ENCODE peak calls at places on chromosomes 6 and 20, in four cellular contexts. G is K562, T is GM12878, X is HL-60. E is an unnamed sample.
A peak's percentile ranks its signal among the peaks of the same experiment; 100 is the strongest.

GRCh38 chr6:100138346-100139022 is 144.5 kb upstream of the MCHR2 start:
- DNase-seq in G (no peak), T (no peak), X (no peak), E (no peak)

GRCh38 chr6:121555201-121555600 is 119.8 kb downstream of the GJA1 start:
- DNase-seq in G (no peak), T (no peak), X (no peak), E (no peak)

GRCh38 chr20:41139227-41140093 is 2.1 kb downstream of the PLCG1 start:
- DNase-seq in G (no peak), T (no peak), X (no peak), E (no peak)

GRCh38 chr20:41619360-41620115 is 1.4 kb upstream of the CHD6 start:
- DNase-seq in G (no peak), T (no peak), X (no peak), E (no peak)

GRCh38 chr6:30847971-30848441 is 36.3 kb upstream of the DDR1 start:
- DNase-seq in G (no peak), T (no peak), X (no peak), E (no peak)

GRCh38 chr20:23164176-23164601 is 78.1 kb upstream of the CD93 start:
- DNase-seq in G (no peak), T (no peak), X (no peak), E (no peak)

GRCh38 chr6:105272783-105273182 is 93.0 kb upstream of the POPDC3 start:
- DNase-seq in G (peak; percentile 46), T (no peak), X (no peak), E (no peak)

GRCh38 chr6:16757332-16757731 is 3.9 kb downstream of the ATXN1 start:
- DNase-seq in G (no peak), T (no peak), X (no peak), E (no peak)

GRCh38 chr6:128494440-128494839 is 26.0 kb downstream of the PTPRK start:
- DNase-seq in G (no peak), T (no peak), X (no peak), E (no peak)

GRCh38 chr6:144566868-144567615 is 281.9 kb downstream of the UTRN start:
- DNase-seq in G (no peak), T (no peak), X (no peak), E (no peak)

GRCh38 chr20:20084296-20084752 is 32.0 kb downstream of the CFAP61 start:
- DNase-seq in G (no peak), T (no peak), X (no peak), E (no peak)

GRCh38 chr6:137291441-137291840 is 72.3 kb upstream of the IFNGR1 start:
- DNase-seq in G (peak; percentile 34), T (no peak), X (peak; percentile 94), E (no peak)

GRCh38 chr6:161918154-161918553 is 644.3 kb upstream of the AGPAT4 start:
- DNase-seq in G (no peak), T (no peak), X (no peak), E (no peak)

GRCh38 chr6:31829633-31830492 is 2.3 kb downstream of the HSPA1B start:
- DNase-seq in G (peak; percentile 57), T (no peak), X (no peak), E (no peak)

GRCh38 chr6:134577998-134578397 is 260.1 kb upstream of the SGK1 start:
- DNase-seq in G (no peak), T (no peak), X (no peak), E (no peak)

GRCh38 chr6:51654647-51655046 is 432.8 kb downstream of the PKHD1 start:
- DNase-seq in G (no peak), T (no peak), X (no peak), E (no peak)

GRCh38 chr6:31356216-31356945 is 598 bp downstream of the HLA-B start:
- DNase-seq in G (no peak), T (no peak), X (no peak), E (no peak)

GRCh38 chr20:57250607-57251343 is 15.7 kb downstream of the BMP7 start:
- DNase-seq in G (no peak), T (no peak), X (no peak), E (no peak)

GRCh38 chr6:139402935-139403386 is 28.5 kb upstream of the CITED2 start:
- DNase-seq in G (no peak), T (no peak), X (no peak), E (no peak)

GRCh38 chr6:139409026-139409425 is 34.6 kb upstream of the CITED2 start:
- DNase-seq in G (no peak), T (no peak), X (no peak), E (no peak)

GRCh38 chr6:139406577-139407343 is 32.3 kb upstream of the CITED2 start:
- DNase-seq in G (no peak), T (no peak), X (no peak), E (no peak)

GRCh38 chr6:139407718-139408222 is 33.3 kb upstream of the CITED2 start:
- DNase-seq in G (no peak), T (no peak), X (no peak), E (no peak)
- TF ChIP-seq SPI1 in G (no peak), T (no peak), X (no peak), E (no peak)

DNA sequence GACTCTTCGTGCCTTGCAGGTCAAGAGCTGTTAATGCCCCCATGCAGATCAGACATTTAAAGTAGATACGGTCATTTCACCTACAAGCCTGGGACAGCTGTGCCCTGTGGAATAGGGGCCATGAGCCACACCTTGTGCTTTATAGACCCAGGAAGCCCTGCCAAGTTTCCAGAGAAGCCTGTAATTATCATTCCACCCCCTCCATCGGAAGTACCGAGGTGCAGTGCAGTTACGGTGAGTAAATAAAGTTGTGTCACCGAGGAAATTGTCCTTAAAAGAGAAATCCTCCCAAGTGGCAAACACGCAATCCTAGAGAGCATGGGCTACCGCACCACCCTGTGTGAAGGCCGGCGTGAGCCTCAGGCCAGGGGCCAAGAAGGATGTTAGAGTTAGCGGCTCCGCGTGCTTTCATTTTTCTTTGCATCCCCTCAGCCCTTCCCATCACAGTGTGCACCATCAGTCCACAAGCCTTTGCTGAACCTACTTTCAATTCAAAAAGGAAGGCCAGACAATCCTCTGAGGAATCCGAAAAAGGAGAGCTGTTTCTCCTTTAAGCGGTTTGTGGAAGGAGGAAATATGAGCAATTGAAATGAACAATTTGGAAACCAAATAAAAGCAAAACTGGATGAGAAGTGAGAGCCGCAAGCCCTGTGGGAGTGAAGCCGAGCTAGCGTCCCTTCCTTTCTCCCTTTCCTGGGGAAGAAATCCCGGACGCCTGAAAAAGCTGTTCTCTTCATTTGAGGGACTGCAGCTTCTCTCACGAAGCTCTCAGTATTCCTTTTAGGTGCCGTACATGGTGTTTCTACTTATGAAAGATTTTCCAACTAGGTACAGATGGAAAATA is 183.3 kb upstream of the PDE10A start:
- DNase-seq in G (no peak), T (no peak), X (no peak), E (no peak)
- TF ChIP-seq POLR2AphosphoS5 in G (no peak), T (no peak), X (no peak), E (no peak)

GRCh38 chr20:46131396-46131795 is 13.3 kb downstream of the CD40 start:
- DNase-seq in G (no peak), T (no peak), X (no peak), E (no peak)
- TF ChIP-seq SPI1 in G (no peak), T (no peak), X (no peak), E (no peak)

GRCh38 chr20:18299364-18299763 is 11.0 kb downstream of the ZNF133 start:
- DNase-seq in G (no peak), T (no peak), X (no peak), E (no peak)
- TF ChIP-seq POLR2AphosphoS5 in G (no peak), T (no peak), X (no peak), E (no peak)

GRCh38 chr6:118903691-118904090 is 9.7 kb downstream of the ASF1A start:
- DNase-seq in G (no peak), T (no peak), X (no peak), E (no peak)

GRCh38 chr6:118905084-118905483 is 11.1 kb downstream of the ASF1A start:
- DNase-seq in G (no peak), T (no peak), X (no peak), E (no peak)

GRCh38 chr6:118903134-118903533 is 9.2 kb downstream of the ASF1A start:
- DNase-seq in G (no peak), T (no peak), X (no peak), E (no peak)

GRCh38 chr6:118908441-118908840 is 14.5 kb downstream of the ASF1A start:
- DNase-seq in G (no peak), T (no peak), X (no peak), E (no peak)

GRCh38 chr6:118905851-118906250 is 11.9 kb downstream of the ASF1A start:
- DNase-seq in G (no peak), T (no peak), X (no peak), E (no peak)
- TF ChIP-seq SPI1 in G (no peak), T (no peak), X (no peak), E (no peak)

GRCh38 chr6:143276436-143276835 is 174.1 kb downstream of the ADAT2 start:
- DNase-seq in G (no peak), T (no peak), X (peak; percentile 49), E (peak; percentile 15)

GRCh38 chr6:143270026-143270425 is 180.5 kb downstream of the ADAT2 start:
- DNase-seq in G (no peak), T (no peak), X (no peak), E (no peak)

GRCh38 chr6:143268439-143268838 is 182.1 kb downstream of the ADAT2 start:
- DNase-seq in G (no peak), T (no peak), X (no peak), E (no peak)

GRCh38 chr6:143267740-143268139 is 182.8 kb downstream of the ADAT2 start:
- DNase-seq in G (no peak), T (no peak), X (no peak), E (no peak)

GRCh38 chr6:143271024-143271423 is 179.5 kb downstream of the ADAT2 start:
- DNase-seq in G (no peak), T (no peak), X (no peak), E (no peak)
- TF ChIP-seq POLR2AphosphoS5 in G (no peak), T (no peak), X (no peak), E (no peak)

GRCh38 chr20:43536041-43536816 is 22.6 kb upstream of the SGK2 start:
- DNase-seq in G (no peak), T (no peak), X (no peak), E (no peak)

GRCh38 chr20:43537921-43538854 is 20.6 kb upstream of the SGK2 start:
- DNase-seq in G (peak; percentile 87), T (no peak), X (peak; percentile 65), E (peak; percentile 32)

GRCh38 chr20:43534791-43535350 is 24.0 kb upstream of the SGK2 start:
- DNase-seq in G (no peak), T (no peak), X (no peak), E (no peak)

GRCh38 chr20:43535370-43536004 is 23.3 kb upstream of the SGK2 start:
- DNase-seq in G (no peak), T (no peak), X (no peak), E (no peak)

GRCh38 chr20:43536817-43537440 is 21.9 kb upstream of the SGK2 start:
- DNase-seq in G (no peak), T (no peak), X (no peak), E (no peak)
- TF ChIP-seq SPI1 in G (no peak), T (no peak), X (no peak), E (no peak)

GRCh38 chr6:149026530-149026942 is 279.7 kb downstream of the UST start:
- DNase-seq in G (peak; percentile 67), T (no peak), X (peak; percentile 15), E (no peak)
- TF ChIP-seq POLR2AphosphoS5 in G (no peak), T (no peak), X (no peak), E (no peak)

E was measured in GM12891.